ENCODE peak calls at places on chromosomes 3 and 15, in five cellular contexts. H, T, G, U and C are unnamed samples.

GRCh38 chr15:81105521-81105920 is 28.5 kb upstream of the CFAP161 start:
- DNase-seq in H (no peak), T (no peak), G (no peak), U (no peak), C (no peak)

GRCh38 chr15:79918278-79918677 is 21.5 kb upstream of the MTHFS start:
- DNase-seq in G (no peak), U (no peak), T (no peak), H (peak), C (no peak)

GRCh38 chr3:150495563-150496168 is 50.6 kb downstream of the SERP1 start:
- DNase-seq in H (no peak), G (no peak), U (no peak), T (no peak), C (no peak)

GRCh38 chr3:111715911-111716523 is 120.9 kb upstream of the ZBED2 start:
- DNase-seq in G (no peak), H (peak), T (no peak), U (no peak), C (no peak)

GRCh38 chr3:64533565-64534317 is 154.1 kb downstream of the ADAMTS9 start:
- DNase-seq in G (peak), T (peak), U (peak), H (peak), C (peak)

GRCh38 chr15:55279746-55280351 is 9.8 kb downstream of the RAB27A start:
- DNase-seq in G (no peak), H (no peak), T (peak), U (no peak), C (no peak)

GRCh38 chr3:135238866-135239434 is 443.9 kb downstream of the EPHB1 start:
- DNase-seq in U (no peak), H (no peak), G (no peak), T (no peak), C (no peak)

GRCh38 chr3:117302448-117302847 is 592.9 kb downstream of the TUSC7 start:
- DNase-seq in T (no peak), U (no peak), G (no peak), H (no peak), C (no peak)

GRCh38 chr3:53260286-53260785 is 4.5 kb upstream of the TKT start:
- DNase-seq in T (no peak), U (no peak), H (no peak), G (no peak), C (no peak)

GRCh38 chr15:65841121-65841930 is 28.0 kb upstream of the RAB11A start:
- DNase-seq in T (no peak), H (no peak), G (no peak), U (no peak), C (peak)

GRCh38 chr3:73784647-73785420 is 160.1 kb upstream of the PDZRN3 start:
- DNase-seq in U (no peak), T (no peak), G (no peak), H (no peak), C (no peak)